ENCODE peak calls at places on chromosome 21, in seven cellular contexts. Y, B, D, R, C, I and J are unnamed samples.
A peak's percentile ranks its signal among the peaks of the same experiment; 100 is the strongest.

GRCh38 chr21:42430570-42430969 is 26.9 kb downstream of the UBASH3A start:
- DNase-seq in Y (no peak), B (no peak), D (no peak), R (no peak), C (no peak), I (no peak), J (no peak)

GRCh38 chr21:38619865-38620513 is 121.7 kb upstream of the ERG start:
- DNase-seq in Y (no peak), B (peak; percentile 50), D (no peak), R (peak; percentile 78), C (peak; percentile 94), I (no peak), J (peak; percentile 10)

GRCh38 chr21:43024737-43025136 is 50.4 kb downstream of the PKNOX1 start:
- DNase-seq in Y (no peak), B (no peak), D (no peak), R (no peak), C (no peak), I (no peak), J (no peak)

GRCh38 chr21:17585875-17586450 is 26.7 kb downstream of the BTG3 start:
- DNase-seq in Y (peak; percentile 53), B (no peak), D (peak; percentile 18), R (peak; percentile 50), C (peak; percentile 36), I (no peak), J (no peak)

GRCh38 chr21:29725025-29725736 is 214.6 kb downstream of the GRIK1 start:
- DNase-seq in Y (peak; percentile 31), B (no peak), D (no peak), R (no peak), C (no peak), I (no peak), J (no peak)

GRCh38 chr21:36096398-36097290 is 26.8 kb downstream of the CBR1 start:
- DNase-seq in Y (no peak), B (no peak), D (no peak), R (no peak), C (peak; percentile 27), I (no peak), J (no peak)

GRCh38 chr21:31873275-31873695 is 465 bp downstream of the HUNK start:
- DNase-seq in Y (peak; percentile 67), B (peak; percentile 23), D (no peak), R (no peak), C (no peak), I (no peak), J (no peak)

GRCh38 chr21:31184462-31184861 is 146.2 kb upstream of the KRTAP19-8 start:
- DNase-seq in Y (no peak), B (no peak), D (no peak), R (no peak), C (no peak), I (no peak), J (no peak)

GRCh38 chr21:42533963-42534355 is 20.3 kb downstream of the SLC37A1 start:
- DNase-seq in Y (no peak), B (no peak), D (no peak), R (no peak), C (no peak), I (peak; percentile 62), J (no peak)

GRCh38 chr21:31117046-31117916 is 79.0 kb upstream of the KRTAP19-8 start:
- DNase-seq in Y (peak; percentile 50), B (no peak), D (no peak), R (peak; percentile 86), C (peak; percentile 92), I (no peak), J (no peak)

GRCh38 chr21:35609263-35609662 is 451.1 kb downstream of the SETD4 start:
- DNase-seq in Y (no peak), B (no peak), D (no peak), R (peak; percentile 92), C (no peak), I (no peak), J (no peak)

GRCh38 chr21:42633858-42634257 is 19.6 kb upstream of the PDE9A start:
- DNase-seq in Y (no peak), B (no peak), D (no peak), R (no peak), C (no peak), I (no peak), J (no peak)

GRCh38 chr21:42336065-42336464 is 14.7 kb downstream of the TFF2 start:
- DNase-seq in Y (no peak), B (no peak), D (no peak), R (peak; percentile 34), C (peak; percentile 3), I (peak; percentile 49), J (peak; percentile 57)

GRCh38 chr21:28473530-28474225 is 519.0 kb downstream of the LTN1 start:
- DNase-seq in Y (no peak), B (no peak), D (no peak), R (no peak), C (no peak), I (no peak), J (no peak)

GRCh38 chr21:21148514-21148913 is 150.3 kb downstream of the NCAM2 start:
- DNase-seq in Y (no peak), B (no peak), D (no peak), R (no peak), C (no peak), I (no peak), J (no peak)

GRCh38 chr21:38980416-38981319 is 174.9 kb downstream of the ETS2 start:
- DNase-seq in Y (no peak), B (no peak), D (no peak), R (no peak), C (no peak), I (no peak), J (no peak)

GRCh38 chr21:43006874-43007208 is 32.5 kb downstream of the PKNOX1 start:
- DNase-seq in Y (no peak), B (no peak), D (no peak), R (no peak), C (no peak), I (no peak), J (no peak)

GRCh38 chr21:30240661-30241060 is 24.8 kb upstream of the CLDN8 start:
- DNase-seq in Y (no peak), B (no peak), D (no peak), R (no peak), C (no peak), I (no peak), J (no peak)

GRCh38 chr21:28442624-28443023 is 550.1 kb downstream of the LTN1 start:
- DNase-seq in Y (no peak), B (no peak), D (no peak), R (peak; percentile 72), C (peak; percentile 72), I (no peak), J (no peak)

GRCh38 chr21:22758478-22758877 is 1760.3 kb downstream of the NCAM2 start:
- DNase-seq in Y (no peak), B (no peak), D (no peak), R (peak; percentile 10), C (no peak), I (no peak), J (no peak)

GRCh38 chr21:37564924-37565529 is 198.5 kb downstream of the DYRK1A start:
- DNase-seq in Y (peak; percentile 62), B (no peak), D (no peak), R (no peak), C (peak; percentile 39), I (no peak), J (peak; percentile 27)

GRCh38 chr21:16454371-16454770 is 724.6 kb downstream of the USP25 start:
- DNase-seq in Y (no peak), B (no peak), D (no peak), R (no peak), C (peak; percentile 16), I (no peak), J (no peak)

GRCh38 chr21:36863260-36863659 is 103.2 kb downstream of the HLCS start:
- DNase-seq in Y (no peak), B (no peak), D (no peak), R (no peak), C (no peak), I (no peak), J (no peak)

GRCh38 chr21:35861656-35862055 is 198.7 kb downstream of the SETD4 start:
- DNase-seq in Y (peak; percentile 19), B (no peak), D (no peak), R (no peak), C (peak; percentile 3), I (no peak), J (no peak)

GRCh38 chr21:42581676-42582371 is 68.2 kb downstream of the SLC37A1 start:
- DNase-seq in Y (no peak), B (no peak), D (no peak), R (no peak), C (no peak), I (peak; percentile 50), J (no peak)

GRCh38 chr21:17231124-17231523 is 281.7 kb upstream of the CXADR start:
- DNase-seq in Y (no peak), B (no peak), D (no peak), R (no peak), C (no peak), I (no peak), J (no peak)

GRCh38 chr21:27076035-27076434 is 109.1 kb upstream of the ADAMTS5 start:
- DNase-seq in Y (no peak), B (no peak), D (no peak), R (no peak), C (no peak), I (no peak), J (no peak)

DNA sequence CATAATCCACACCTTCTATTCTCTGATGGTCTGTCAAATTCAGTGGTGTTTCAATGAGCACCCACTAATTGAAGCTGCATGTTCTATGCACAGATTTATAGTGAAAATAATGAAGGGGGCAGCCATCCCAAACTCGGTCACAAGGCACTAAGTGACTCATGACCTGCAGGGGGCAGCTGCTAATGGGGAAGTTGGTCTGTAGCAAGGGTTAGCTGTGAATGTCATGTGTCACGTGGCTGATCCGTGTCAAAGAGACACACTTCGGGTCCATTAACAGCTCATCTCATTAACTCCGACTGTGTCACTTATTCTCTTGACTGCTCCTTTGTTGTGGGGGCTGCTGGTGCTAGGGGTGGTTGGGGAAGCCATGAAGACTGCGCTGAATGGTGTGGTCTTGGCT is 306.6 kb downstream of the PCP4 start:
- DNase-seq in Y (no peak), B (no peak), D (no peak), R (no peak), C (no peak), I (no peak), J (no peak)
- TF ChIP-seq CTCF in Y (no peak), B (no peak), D (no peak), R (no peak), C (no peak), I (no peak), J (no peak)

DNA sequence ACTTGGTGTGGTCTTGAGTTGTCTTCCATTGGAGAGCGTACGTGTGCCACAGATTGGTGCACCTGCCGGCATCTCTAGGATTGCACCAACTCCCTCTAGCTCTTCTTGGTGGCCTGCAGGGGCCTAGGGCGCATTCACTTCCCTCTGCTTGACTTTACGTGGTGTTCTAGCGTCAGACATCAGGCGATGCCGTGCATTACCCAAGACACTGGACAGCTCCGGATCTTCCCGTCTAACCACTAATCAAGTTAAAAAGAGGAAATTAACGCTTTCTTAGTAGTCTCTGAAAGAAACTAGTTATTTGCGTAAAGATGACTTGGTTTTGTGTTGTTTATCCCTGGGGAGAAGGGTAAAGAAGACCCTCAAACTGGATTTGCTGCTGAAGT is 510 bp upstream of the IL10RB start:
- DNase-seq in Y (peak; percentile 56), B (no peak), D (peak; percentile 63), R (peak; percentile 45), C (no peak), I (no peak), J (no peak)
- TF ChIP-seq CTCF in Y (no peak), B (no peak), D (no peak), R (no peak), C (no peak), I (no peak), J (no peak)

GRCh38 chr21:14677023-14677422 is 130.9 kb upstream of the SAMSN1 start:
- DNase-seq in Y (no peak), B (no peak), D (no peak), R (no peak), C (no peak), I (no peak), J (no peak)
- TF ChIP-seq CTCF in Y (no peak), B (no peak), D (no peak), R (no peak), C (no peak), I (no peak), J (no peak)

GRCh38 chr21:34034369-34035014 is 38.9 kb upstream of the MRPS6 start:
- DNase-seq in Y (no peak), B (no peak), D (no peak), R (no peak), C (no peak), I (no peak), J (peak; percentile 66)
- TF ChIP-seq CTCF in Y (no peak), B (no peak), D (no peak), R (no peak), C (no peak), I (no peak), J (peak; percentile 39)